ENCODE peak calls at places on chromosomes 16 and 17, in four cellular contexts. D, K, Q and S are unnamed samples. For H3K4me1 and H3K36me3, the result is how much of the 10 kb centered on the place peaks cover.

GRCh38 chr17:66076546-66077190 is 115.3 kb downstream of the CEP112 start:
- DNase-seq in D (no peak), K (no peak), Q (no peak), S (no peak)

GRCh38 chr16:30458561-30459394 is 13.1 kb upstream of the SEPHS2 start:
- DNase-seq in D (peak), K (peak), Q (peak), S (peak)

GRCh38 chr16:67016143-67016542 is 12.8 kb upstream of the CBFB start:
- DNase-seq in D (peak), K (no peak), Q (no peak), S (no peak)

GRCh38 chr17:7987112-7987893 is 15.1 kb upstream of the GUCY2D start:
- DNase-seq in D (no peak), K (no peak), Q (no peak), S (no peak)

GRCh38 chr16:27230562-27230991 is 27.3 kb downstream of the KDM8 start:
- DNase-seq in D (peak), K (no peak), Q (no peak), S (peak)

GRCh38 chr17:57676543-57676942 is 68.6 kb downstream of the CCDC182 start:
- DNase-seq in D (peak), K (no peak), Q (no peak), S (no peak)

GRCh38 chr16:81713295-81713772 is 65.8 kb upstream of the PLCG2 start:
- DNase-seq in D (peak), K (no peak), Q (no peak), S (no peak)

GRCh38 chr16:47018223-47018891 is 44.9 kb upstream of the DNAJA2 start:
- DNase-seq in D (peak), K (peak), Q (no peak), S (peak)

GRCh38 chr17:46045639-46046038 is 46.6 kb downstream of the STH start:
- DNase-seq in D (no peak), K (peak), Q (no peak), S (no peak)

GRCh38 chr17:14737984-14738651 is 437.2 kb downstream of the HS3ST3B1 start:
- DNase-seq in D (peak), K (peak), Q (peak), S (no peak)

GRCh38 chr17:2595200-2595599 is 1.7 kb downstream of the PAFAH1B1 start:
- DNase-seq in D (no peak), K (no peak), Q (no peak), S (no peak)

GRCh38 chr16:24149102-24149501 is 107.0 kb upstream of the CACNG3 start:
- DNase-seq in D (no peak), K (no peak), Q (no peak), S (no peak)

GRCh38 chr16:89289428-89290395 is 72.2 kb downstream of the ZNF778 start:
- DNase-seq in D (peak), K (peak), Q (peak), S (peak)

GRCh38 chr17:63446218-63446980 is at the start of gene CYB561:
- DNase-seq in D (peak), K (no peak), Q (peak), S (peak)

GRCh38 chr16:87198881-87199280 is 118.3 kb downstream of the C16orf95 start:
- DNase-seq in D (no peak), K (no peak), Q (no peak), S (no peak)

GRCh38 chr17:63881935-63882601 is at the start of gene GH2:
- DNase-seq in D (peak), K (peak), Q (no peak), S (peak)

GRCh38 chr16:83727018-83727417 is 80.8 kb upstream of the HSBP1 start:
- DNase-seq in D (no peak), K (no peak), Q (no peak), S (no peak)

GRCh38 chr16:30032083-30032819 is 1.2 kb upstream of the TLCD3B start:
- DNase-seq in D (no peak), K (peak), Q (no peak), S (peak)

GRCh38 chr16:68088130-68088972 is 3.2 kb downstream of the NFATC3 start:
- DNase-seq in D (no peak), K (no peak), Q (no peak), S (no peak)

GRCh38 chr16:87201052-87201451 is 116.1 kb downstream of the C16orf95 start:
- DNase-seq in D (no peak), K (no peak), Q (peak), S (no peak)

GRCh38 chr16:66273644-66274334 is 92.7 kb upstream of the CDH5 start:
- DNase-seq in D (no peak), K (no peak), Q (no peak), S (no peak)

GRCh38 chr17:31528291-31528874 is 136.9 kb downstream of the RAB11FIP4 start:
- DNase-seq in D (peak), K (no peak), Q (no peak), S (no peak)

GRCh38 chr16:55905651-55906050 is 30.5 kb upstream of the CES5A start:
- DNase-seq in D (no peak), K (no peak), Q (no peak), S (no peak)

GRCh38 chr16:11309895-11310633 is 28.9 kb upstream of the PRM1 start:
- DNase-seq in D (no peak), K (peak), Q (no peak), S (no peak)

GRCh38 chr17:2598166-2598565 is 4.7 kb downstream of the PAFAH1B1 start:
- DNase-seq in D (no peak), K (no peak), Q (no peak), S (no peak)

GRCh38 chr16:15775209-15775608 is 81.6 kb downstream of the MYH11 start:
- DNase-seq in D (no peak), K (no peak), Q (no peak), S (no peak)

GRCh38 chr17:51365090-51365489 is 104.7 kb downstream of the UTP18 start:
- DNase-seq in D (no peak), K (no peak), Q (no peak), S (no peak)

GRCh38 chr17:55830210-55830609 is 79.4 kb downstream of the PCTP start:
- DNase-seq in D (no peak), K (no peak), Q (no peak), S (no peak)

GRCh38 chr16:83356266-83356665 is 451.5 kb upstream of the HSBP1 start:
- DNase-seq in D (no peak), K (peak), Q (no peak), S (no peak)

GRCh38 chr16:89431158-89431584 is 59.2 kb downstream of the ANKRD11 start:
- DNase-seq in D (no peak), K (no peak), Q (no peak), S (no peak)

GRCh38 chr16:3690991-3691720 is 26.2 kb downstream of the TRAP1 start:
- DNase-seq in D (no peak), K (no peak), Q (no peak), S (no peak)

GRCh38 chr16:68091604-68092261 is 6.6 kb downstream of the NFATC3 start:
- DNase-seq in D (no peak), K (peak), Q (no peak), S (no peak)

GRCh38 chr17:8900626-8901585 is 33.4 kb upstream of the PIK3R6 start:
- DNase-seq in D (no peak), K (no peak), Q (no peak), S (no peak)

GRCh38 chr16:81378049-81378448 is 63.3 kb downstream of the GAN start:
- DNase-seq in D (no peak), K (no peak), Q (no peak), S (no peak)

GRCh38 chr16:57826706-57827625 is 24.7 kb upstream of the KIFC3 start:
- DNase-seq in D (peak), K (peak), Q (peak), S (no peak)

GRCh38 chr16:27735031-27735430 is 185.1 kb downstream of the KATNIP start:
- DNase-seq in D (peak), K (no peak), Q (no peak), S (no peak)

GRCh38 chr17:76189247-76189646 is 48.2 kb upstream of the FOXJ1 start:
- DNase-seq in D (no peak), K (no peak), Q (no peak), S (no peak)

GRCh38 chr17:76188213-76189060 is 47.4 kb upstream of the FOXJ1 start:
- DNase-seq in D (no peak), K (no peak), Q (no peak), S (no peak)

GRCh38 chr17:76191891-76192290 is 48.4 kb downstream of the RNF157 start:
- DNase-seq in D (no peak), K (no peak), Q (no peak), S (peak)

GRCh38 chr17:76193616-76194015 is 46.7 kb downstream of the RNF157 start:
- DNase-seq in D (no peak), K (no peak), Q (no peak), S (peak)

DNA sequence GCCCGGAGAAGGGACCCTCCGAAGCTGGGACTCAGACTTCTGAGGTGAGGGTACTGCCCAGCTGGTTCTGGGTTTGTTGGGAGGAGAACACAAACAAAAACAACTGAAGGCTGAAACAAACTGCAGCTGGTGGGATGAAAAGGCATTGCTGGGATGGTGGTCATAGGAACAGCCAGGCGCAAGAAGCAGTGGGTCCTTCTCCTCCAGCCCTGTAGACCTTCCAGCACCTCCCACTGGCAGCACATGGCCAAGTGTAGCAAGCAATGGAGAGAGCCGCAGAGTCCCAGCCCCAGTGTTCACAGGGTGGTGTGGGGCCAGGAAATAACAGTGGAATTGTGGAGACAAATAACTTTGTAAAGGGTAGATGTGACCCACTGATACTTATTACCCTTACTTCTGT is 48.7 kb upstream of the FOXJ1 start:
- DNase-seq in D (no peak), K (no peak), Q (no peak), S (no peak)
- H3K4me1 ChIP-seq in D (under half), K (under half), Q (under half), S (half or more)

GRCh38 chr16:69301861-69302260 is 9.3 kb upstream of the VPS4A start:
- DNase-seq in D (no peak), K (no peak), Q (no peak), S (no peak)
- H3K36me3 ChIP-seq in D (under half), K (under half), Q (under half), S (under half)

DNA sequence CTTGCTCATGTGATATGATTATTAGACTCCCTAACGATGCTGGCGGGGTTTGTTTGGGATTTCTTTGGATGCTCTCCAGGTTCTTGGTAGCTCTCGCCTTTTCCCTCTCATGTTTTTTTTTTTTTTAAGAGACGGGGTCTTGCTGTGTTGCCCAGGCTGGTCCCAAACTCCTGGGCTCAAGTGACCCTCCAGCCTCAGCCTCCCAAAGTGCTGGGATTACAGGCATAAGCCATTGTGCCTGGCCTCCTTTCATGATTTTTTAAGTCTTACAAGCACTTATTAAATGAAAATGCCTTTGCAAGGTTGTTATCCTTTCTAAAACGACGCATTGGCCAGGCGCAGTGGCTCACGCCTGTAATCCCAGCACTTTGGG is 24.1 kb downstream of the KIAA0513 start:
- DNase-seq in D (no peak), K (no peak), Q (no peak), S (no peak)
- H3K27ac ChIP-seq in D (no peak), K (no peak), Q (no peak), S (no peak)

GRCh38 chr17:50149425-50150353 is 788 bp downstream of the PPP1R9B start:
- DNase-seq in D (peak), K (no peak), Q (peak), S (no peak)

GRCh38 chr17:50150354-50151040 is at the start of gene PPP1R9B:
- DNase-seq in D (peak), K (no peak), Q (peak), S (no peak)

GRCh38 chr17:50151937-50152547 is 1.6 kb upstream of the PPP1R9B start:
- DNase-seq in D (peak), K (peak), Q (peak), S (peak)

GRCh38 chr17:50152736-50153135 is 2.3 kb upstream of the PPP1R9B start:
- DNase-seq in D (peak), K (no peak), Q (no peak), S (no peak)

DNA sequence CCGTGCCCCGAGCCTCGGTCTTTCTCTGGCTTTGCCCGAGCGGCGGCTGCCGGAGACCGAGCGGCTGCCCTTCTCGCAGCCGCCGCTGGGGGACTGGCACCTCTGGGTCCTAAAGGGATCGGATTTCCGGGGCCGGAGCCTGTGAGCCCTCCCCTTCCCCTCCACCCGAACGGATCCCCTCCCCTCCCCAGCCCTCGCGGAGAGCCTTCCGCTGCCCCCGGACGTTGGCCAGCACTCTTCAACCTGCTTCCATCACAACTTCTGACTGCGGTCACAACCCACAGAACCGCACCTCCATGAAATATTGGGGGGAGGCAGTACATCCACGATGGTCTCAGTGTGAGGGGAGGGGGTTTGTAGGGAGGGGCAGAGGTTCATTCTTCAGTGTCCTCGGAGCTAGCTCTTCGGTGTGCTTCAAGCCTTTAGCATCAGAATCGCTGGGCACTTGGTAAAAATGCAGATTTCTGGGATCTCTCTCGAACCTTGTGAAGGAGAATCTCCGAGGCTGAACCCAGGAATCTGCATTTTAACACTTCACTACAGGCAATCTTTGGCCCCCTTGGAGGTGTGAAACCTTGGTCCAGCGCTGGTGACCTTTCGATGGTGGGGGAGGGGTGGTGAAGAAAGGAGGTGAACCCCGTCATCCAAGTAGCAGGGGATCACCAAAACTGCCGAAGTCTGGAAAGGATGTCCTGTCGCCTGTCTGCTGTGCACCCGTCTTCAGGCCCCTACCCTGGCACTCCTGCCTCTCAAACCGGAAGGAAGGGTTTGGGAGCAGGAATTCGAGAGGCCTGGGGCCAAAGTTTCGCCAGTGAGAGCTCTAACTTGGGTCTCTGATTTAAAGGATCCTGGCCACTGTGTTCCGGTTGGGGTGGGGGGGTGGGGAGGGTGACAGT is 812 bp upstream of the PPP1R9B start:
- DNase-seq in D (peak), K (peak), Q (peak), S (peak)
- H3K4me1 ChIP-seq in D (half or more), K (under half), Q (half or more), S (under half)

DNA sequence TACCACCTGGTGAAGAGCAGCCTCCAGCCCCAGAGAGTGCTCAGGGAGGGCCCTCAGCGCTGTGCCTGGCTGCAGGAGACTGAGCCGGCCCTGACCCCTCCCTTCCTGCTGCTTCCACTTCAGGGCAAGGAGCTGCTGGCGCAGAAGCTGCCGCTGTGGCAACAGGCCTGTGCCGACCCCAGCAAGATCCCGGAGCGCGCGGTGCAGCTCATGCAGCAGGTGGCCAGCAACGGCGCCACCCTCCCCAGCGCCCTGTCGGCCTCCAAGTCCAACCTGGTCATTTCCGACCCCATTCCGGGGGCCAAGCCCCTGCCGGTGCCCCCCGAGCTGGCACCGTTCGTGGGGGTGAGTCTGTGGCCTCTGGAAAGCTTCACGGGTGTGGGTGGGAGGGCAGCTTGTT is 61.9 kb upstream of the PVALEF start:
- DNase-seq in D (no peak), K (no peak), Q (no peak), S (no peak)
- H3K36me3 ChIP-seq in D (under half), K (under half), Q (under half), S (under half)

GRCh38 chr17:50035421-50035879 is 20.5 kb upstream of the ITGA3 start:
- DNase-seq in D (no peak), K (peak), Q (no peak), S (no peak)
- H3K27ac ChIP-seq in D (no peak), K (no peak), Q (no peak), S (no peak)

GRCh38 chr17:18194804-18195203 is 11.2 kb downstream of the ALKBH5 start:
- DNase-seq in D (no peak), K (no peak), Q (no peak), S (no peak)

GRCh38 chr17:18191967-18192366 is 8.3 kb downstream of the ALKBH5 start:
- DNase-seq in D (no peak), K (no peak), Q (no peak), S (no peak)

GRCh38 chr17:18197535-18198194 is 14.0 kb downstream of the ALKBH5 start:
- DNase-seq in D (no peak), K (no peak), Q (no peak), S (no peak)

GRCh38 chr17:18194394-18194793 is 10.8 kb downstream of the ALKBH5 start:
- DNase-seq in D (no peak), K (no peak), Q (no peak), S (no peak)

GRCh38 chr17:18195246-18195645 is 11.6 kb downstream of the ALKBH5 start:
- DNase-seq in D (no peak), K (no peak), Q (no peak), S (no peak)
- H3K4me1 ChIP-seq in D (half or more), K (under half), Q (half or more), S (half or more)

GRCh38 chr17:82601447-82602000 is 46.7 kb downstream of the WDR45B start:
- DNase-seq in D (no peak), K (no peak), Q (no peak), S (no peak)

GRCh38 chr17:82602487-82602886 is 45.8 kb downstream of the WDR45B start:
- DNase-seq in D (no peak), K (no peak), Q (no peak), S (no peak)

GRCh38 chr17:82604532-82604931 is 43.7 kb downstream of the WDR45B start:
- DNase-seq in D (no peak), K (no peak), Q (no peak), S (no peak)

GRCh38 chr17:82603981-82604448 is 44.2 kb downstream of the WDR45B start:
- DNase-seq in D (no peak), K (no peak), Q (no peak), S (peak)

DNA sequence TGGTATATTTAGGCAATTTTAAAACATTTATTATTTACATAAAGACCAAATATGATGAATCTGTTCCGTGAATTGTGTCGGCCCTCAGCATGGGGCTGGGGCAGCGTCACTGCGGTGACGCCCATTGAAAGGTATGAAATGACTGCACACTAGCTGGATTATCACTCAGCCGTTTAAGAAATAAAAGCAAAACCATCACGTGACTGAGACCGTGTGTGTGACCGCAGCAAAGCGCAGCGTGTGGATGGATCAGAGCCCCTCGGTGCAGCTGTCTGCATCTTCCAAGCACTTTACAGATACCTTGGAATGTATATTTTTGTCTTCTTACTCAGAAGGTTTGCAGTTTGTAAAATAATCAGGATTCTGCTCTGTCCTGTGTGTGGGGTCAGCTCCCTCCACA is 45.3 kb downstream of the WDR45B start:
- DNase-seq in D (no peak), K (no peak), Q (no peak), S (no peak)
- H3K36me3 ChIP-seq in D (under half), K (half or more), Q (half or more), S (under half)

DNA sequence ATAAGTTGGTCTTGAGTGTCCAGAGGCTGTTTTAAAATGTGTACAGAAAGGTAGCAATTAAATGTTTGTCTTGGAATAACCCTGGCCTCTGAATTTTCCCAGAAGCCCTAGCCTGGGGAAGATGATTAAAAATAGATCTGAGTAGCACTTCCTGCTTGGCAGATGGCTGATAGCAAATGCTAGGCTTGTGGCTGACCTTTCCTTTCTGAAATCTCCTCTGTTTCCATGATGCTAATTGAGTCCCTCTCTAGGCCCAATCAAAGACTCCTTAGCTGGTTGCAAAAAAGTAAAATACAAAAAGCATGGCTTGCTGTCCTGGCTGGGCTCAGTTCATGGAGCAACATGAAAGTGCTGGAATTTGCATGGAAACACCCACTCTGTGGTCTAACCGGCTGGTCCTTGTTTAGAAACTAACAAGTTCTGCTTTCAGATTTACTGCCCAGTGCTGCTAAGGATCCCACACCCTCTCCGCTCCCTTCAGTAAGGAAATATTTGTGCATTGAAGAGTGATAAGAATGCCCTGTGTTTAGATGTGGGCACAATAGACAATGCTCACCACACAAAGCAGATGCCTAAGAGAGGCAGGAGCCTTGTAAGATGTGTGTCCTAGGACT is 40.8 kb downstream of the YPEL2 start:
- DNase-seq in D (no peak), K (no peak), Q (no peak), S (no peak)
- H3K27ac ChIP-seq in D (peak), K (no peak), Q (peak), S (no peak)